ENCODE peak calls at places on chromosomes 3 and 15, in six cellular contexts. Z is tibial artery; O is left ventricle myocardium inferior; H is IMR-90; M is left lung; I is CD8-positive, alpha-beta memory T cell. X is an unnamed sample.
A peak's percentile ranks its signal among the peaks of the same experiment; 100 is the strongest.

GRCh38 chr15:34721802-34722795 is 32.7 kb downstream of the GJD2 start:
- DNase-seq in Z (peak; percentile 67), O (peak; percentile 73), H (peak; percentile 40), M (peak; percentile 72), I (no peak), X (peak; percentile 68)

GRCh38 chr3:129606522-129607390 is at the start of gene PLXND1:
- DNase-seq in Z (peak; percentile 80), O (peak; percentile 85), H (peak; percentile 39), M (peak; percentile 92), I (peak; percentile 53), X (peak; percentile 83)

GRCh38 chr3:122246214-122246613 is 62.7 kb downstream of the CASR start:
- DNase-seq in Z (no peak), O (no peak), H (peak; percentile 20), M (no peak), I (no peak), X (no peak)

GRCh38 chr3:9101286-9101685 is 138.0 kb upstream of the RAD18 start:
- DNase-seq in Z (no peak), O (no peak), H (no peak), M (no peak), I (no peak), X (no peak)

GRCh38 chr3:148319161-148319915 is 378.4 kb upstream of the AGTR1 start:
- DNase-seq in Z (no peak), O (no peak), H (peak; percentile 90), M (no peak), I (no peak), X (no peak)

GRCh38 chr3:184568918-184569829 is 7.6 kb downstream of the EPHB3 start:
- DNase-seq in Z (peak; percentile 87), O (peak; percentile 81), H (peak; percentile 97), M (peak; percentile 90), I (no peak), X (peak; percentile 82)

GRCh38 chr3:100802126-100802525 is 92.8 kb downstream of the TFG start:
- DNase-seq in Z (no peak), O (no peak), H (peak; percentile 61), M (no peak), I (no peak), X (no peak)

GRCh38 chr3:140834266-140835037 is 107.2 kb upstream of the SLC25A36 start:
- DNase-seq in Z (no peak), O (no peak), H (no peak), M (no peak), I (no peak), X (no peak)

GRCh38 chr3:171974986-171975837 is 64.2 kb upstream of the FNDC3B start:
- DNase-seq in Z (peak; percentile 26), O (no peak), H (peak; percentile 92), M (no peak), I (no peak), X (no peak)

GRCh38 chr3:8110966-8111798 is 390.4 kb upstream of the LMCD1 start:
- DNase-seq in Z (peak; percentile 64), O (no peak), H (peak; percentile 31), M (no peak), I (no peak), X (no peak)

GRCh38 chr15:66170716-66171115 is 82.8 kb downstream of the MEGF11 start:
- DNase-seq in Z (no peak), O (no peak), H (no peak), M (no peak), I (no peak), X (no peak)

GRCh38 chr3:184126006-184126405 is 9.2 kb upstream of the EIF2B5 start:
- DNase-seq in Z (no peak), O (no peak), H (peak; percentile 34), M (no peak), I (no peak), X (no peak)

GRCh38 chr3:157067114-157067513 is 92.8 kb downstream of the CCNL1 start:
- DNase-seq in Z (no peak), O (no peak), H (no peak), M (no peak), I (peak; percentile 12), X (no peak)

GRCh38 chr3:57757642-57758297 is 1.7 kb downstream of the SLMAP start:
- DNase-seq in Z (no peak), O (no peak), H (peak; percentile 28), M (no peak), I (no peak), X (no peak)

GRCh38 chr15:70936326-70936725 is 43.7 kb downstream of the LRRC49 start:
- DNase-seq in Z (no peak), O (no peak), H (peak; percentile 21), M (no peak), I (no peak), X (no peak)

GRCh38 chr3:83890039-83890762 is 1068.6 kb upstream of the CADM2 start:
- DNase-seq in Z (no peak), O (no peak), H (peak; percentile 1), M (no peak), I (no peak), X (no peak)

GRCh38 chr3:185537369-185537970 is 14.9 kb downstream of the LIPH start:
- DNase-seq in Z (peak; percentile 70), O (peak; percentile 41), H (peak; percentile 80), M (no peak), I (no peak), X (no peak)

GRCh38 chr3:74546426-74546825 is 68.0 kb downstream of the CNTN3 start:
- DNase-seq in Z (no peak), O (no peak), H (peak; percentile 30), M (no peak), I (no peak), X (no peak)

GRCh38 chr15:68208136-68208535 is 3.0 kb upstream of the CALML4 start:
- DNase-seq in Z (no peak), O (no peak), H (no peak), M (no peak), I (no peak), X (no peak)

GRCh38 chr15:36161781-36162212 is 417.6 kb upstream of the CDIN1 start:
- DNase-seq in Z (peak; percentile 42), O (peak; percentile 14), H (no peak), M (no peak), I (no peak), X (peak; percentile 6)

GRCh38 chr3:18611991-18612390 is 186.9 kb upstream of the SATB1 start:
- DNase-seq in Z (no peak), O (no peak), H (no peak), M (no peak), I (no peak), X (no peak)

GRCh38 chr3:16724487-16724886 is 119.3 kb upstream of the DAZL start:
- DNase-seq in Z (no peak), O (no peak), H (no peak), M (no peak), I (no peak), X (no peak)

GRCh38 chr3:119604878-119605277 is 7.2 kb downstream of the PLA1A start:
- DNase-seq in Z (no peak), O (no peak), H (peak; percentile 52), M (no peak), I (no peak), X (no peak)

GRCh38 chr3:71428841-71429609 is 154.5 kb downstream of the FOXP1 start:
- DNase-seq in Z (peak; percentile 52), O (peak; percentile 35), H (peak; percentile 56), M (no peak), I (no peak), X (peak; percentile 21)

GRCh38 chr3:85159376-85159775 is 200.6 kb downstream of the CADM2 start:
- DNase-seq in Z (no peak), O (no peak), H (no peak), M (no peak), I (no peak), X (no peak)

GRCh38 chr15:49718234-49718633 is 97.4 kb downstream of the DTWD1 start:
- DNase-seq in Z (no peak), O (no peak), H (peak; percentile 69), M (no peak), I (no peak), X (no peak)

DNA sequence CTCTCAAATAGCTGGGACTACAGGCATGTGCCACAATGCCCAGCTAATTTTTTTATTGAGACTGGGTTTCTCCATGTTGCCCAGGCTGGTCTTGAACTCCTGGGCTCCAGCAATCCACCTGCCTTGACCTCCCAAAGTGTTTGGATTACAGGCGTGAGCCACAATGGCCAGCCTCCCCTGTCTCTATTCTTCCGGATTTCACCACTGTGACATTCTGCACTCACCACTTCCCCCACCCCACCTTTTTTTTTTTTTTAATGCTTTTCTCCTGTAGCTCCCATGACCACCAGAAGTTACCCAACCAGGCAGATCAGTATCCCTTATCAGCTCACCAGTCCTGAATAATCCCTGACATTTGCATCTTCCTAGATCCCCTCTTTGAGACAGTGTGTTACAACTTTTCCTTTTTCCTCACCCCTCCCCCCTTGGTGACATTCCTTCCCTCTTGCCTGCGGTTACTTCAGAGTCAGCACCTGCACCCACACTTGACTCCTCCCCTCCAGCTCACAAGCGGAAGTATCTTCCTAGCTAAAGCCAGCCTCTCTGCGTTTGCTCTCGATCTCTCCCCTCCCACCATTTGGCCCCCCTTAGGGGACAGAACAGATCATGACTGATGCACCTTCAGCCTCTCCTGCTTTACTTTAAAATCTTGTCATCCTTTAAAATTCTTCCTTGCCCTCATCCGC is 13.5 kb upstream of the ZNF592 start:
- DNase-seq in Z (peak; percentile 48), O (peak; percentile 25), H (peak; percentile 63), M (no peak), I (peak; percentile 40), X (peak; percentile 47)
- H3K4me3 ChIP-seq in Z (no peak overlapping the region), O (no peak overlapping the region), H (peak overlapping the region; percentile 16), M (no peak overlapping the region), I (peak overlapping the region; percentile 49), X (no peak overlapping the region)

GRCh38 chr3:15151166-15151565 is 52.2 kb upstream of the RBSN start:
- DNase-seq in Z (no peak), O (no peak), H (no peak), M (no peak), I (no peak), X (no peak)
- H3K27me3 ChIP-seq in Z (peaks cover 19% of the 10 kb centered on the region), O (peaks cover 35% of the 10 kb centered on the region), H (peaks cover 14% of the 10 kb centered on the region), M (peaks cover 23% of the 10 kb centered on the region), I (peaks cover 22% of the 10 kb centered on the region), X (peaks cover 22% of the 10 kb centered on the region)

GRCh38 chr3:194369522-194370279 is at the start of gene LRRC15:
- DNase-seq in Z (no peak), O (no peak), H (peak; percentile 71), M (peak; percentile 78), I (no peak), X (no peak)
- H3K4me3 ChIP-seq in Z (no peak within 1 kb of the TSS), O (no peak within 1 kb of the TSS), H (no peak within 1 kb of the TSS), M (no peak within 1 kb of the TSS), I (no peak within 1 kb of the TSS), X (no peak within 1 kb of the TSS)

GRCh38 chr3:193776626-193777025 is 183.6 kb downstream of the OPA1 start:
- DNase-seq in Z (no peak), O (no peak), H (no peak), M (no peak), I (no peak), X (no peak)

GRCh38 chr3:193775421-193776077 is 182.5 kb downstream of the OPA1 start:
- DNase-seq in Z (no peak), O (no peak), H (no peak), M (no peak), I (no peak), X (no peak)

GRCh38 chr3:193774272-193774915 is 181.4 kb downstream of the OPA1 start:
- DNase-seq in Z (no peak), O (no peak), H (no peak), M (no peak), I (no peak), X (no peak)

GRCh38 chr3:193773266-193774183 is 180.5 kb downstream of the OPA1 start:
- DNase-seq in Z (no peak), O (no peak), H (no peak), M (no peak), I (no peak), X (no peak)

DNA sequence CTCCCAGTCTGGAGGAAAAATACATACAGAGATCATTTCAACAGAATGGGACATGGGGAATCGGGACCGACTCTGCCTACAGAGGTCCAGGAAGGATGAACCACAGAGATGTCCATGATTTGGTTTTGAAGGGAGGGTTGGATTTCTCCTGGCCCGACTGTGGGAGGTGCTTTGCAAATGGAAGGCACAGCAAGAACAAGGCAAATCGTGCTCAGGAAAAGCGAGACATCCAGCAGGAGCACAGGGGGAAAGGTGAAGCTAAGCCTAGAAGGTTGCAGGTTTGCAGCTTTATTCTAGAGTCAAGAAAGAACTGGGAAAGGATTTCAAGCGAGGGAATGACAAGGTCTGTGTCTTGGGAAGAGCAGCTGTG is 181.9 kb downstream of the OPA1 start:
- DNase-seq in Z (no peak), O (no peak), H (no peak), M (no peak), I (no peak), X (no peak)
- H3K27me3 ChIP-seq in Z (peaks cover 66% of the 10 kb centered on the region), O (peaks cover 75% of the 10 kb centered on the region), H (peaks cover 66% of the 10 kb centered on the region), M (peaks cover 39% of the 10 kb centered on the region), I (peaks cover 3% of the 10 kb centered on the region), X (peaks cover 73% of the 10 kb centered on the region)

X was measured in heart right ventricle.